ENCODE peak calls at places on chromosomes 6 and 20, in ten cellular contexts. D, P, A, K, B, X, U, V, N and L are unnamed samples.

GRCh38 chr20:13147971-13148370 is 73.1 kb upstream of the ISM1 start:
- DNase-seq in K (no peak), B (no peak), P (no peak), A (no peak), D (no peak), N (no peak), U (no peak), V (no peak), X (no peak), L (peak)

GRCh38 chr20:1633535-1633934 is 13.7 kb upstream of the SIRPB1 start:
- DNase-seq in D (no peak), K (no peak), A (peak), U (peak), N (peak), B (no peak), X (no peak), V (no peak), P (no peak), L (no peak)

GRCh38 chr20:61756446-61756845 is 309.2 kb downstream of the TAF4 start:
- DNase-seq in A (no peak), K (no peak), X (no peak), P (peak), B (no peak), D (no peak), V (no peak), U (no peak), N (no peak), L (no peak)

GRCh38 chr6:5840742-5841141 is 166.0 kb downstream of the NRN1 start:
- DNase-seq in K (no peak), A (no peak), U (no peak), B (no peak), N (no peak), D (no peak), X (no peak), P (no peak), V (no peak), L (no peak)

GRCh38 chr6:135535989-135536414 is 38.5 kb upstream of the AHI1 start:
- DNase-seq in N (peak), K (no peak), V (no peak), A (peak), U (peak), B (no peak), X (peak), D (peak), P (no peak), L (peak)

GRCh38 chr6:3252369-3252768 is 6.4 kb upstream of the PSMG4 start:
- DNase-seq in K (no peak), P (no peak), X (no peak), D (no peak), N (peak), V (peak), A (no peak), U (no peak), B (no peak), L (no peak)

GRCh38 chr20:695165-695866 is 19.7 kb upstream of the SCRT2 start:
- DNase-seq in N (no peak), K (no peak), B (no peak), X (no peak), A (no peak), V (peak), U (no peak), D (peak), P (no peak), L (no peak)

GRCh38 chr6:788058-788457 is 95.1 kb upstream of the EXOC2 start:
- DNase-seq in K (no peak), P (no peak), U (no peak), X (no peak), N (no peak), D (no peak), A (no peak), B (no peak), V (no peak), L (no peak)

GRCh38 chr20:49568491-49569151 is 684 bp upstream of the PTGIS start:
- DNase-seq in N (no peak), A (peak), V (peak), P (no peak), D (no peak), K (no peak), B (peak), U (peak), X (no peak), L (no peak)

GRCh38 chr6:148203970-148204369 is 138.7 kb upstream of the SASH1 start:
- DNase-seq in P (no peak), N (no peak), X (no peak), K (no peak), V (no peak), A (no peak), D (no peak), B (no peak), U (peak), L (peak)

GRCh38 chr6:105994522-105995402 is 91.4 kb upstream of the PRDM1 start:
- DNase-seq in X (peak), N (no peak), P (no peak), A (peak), U (peak), D (peak), B (peak), K (no peak), V (peak), L (peak)

GRCh38 chr6:24469829-24470228 is 19.5 kb downstream of the GPLD1 start:
- DNase-seq in A (no peak), X (no peak), D (no peak), P (no peak), K (no peak), V (no peak), U (no peak), N (no peak), B (no peak), L (no peak)

GRCh38 chr6:75282706-75283105 is 1.9 kb downstream of the TMEM30A start:
- DNase-seq in X (no peak), V (no peak), B (no peak), K (no peak), U (no peak), N (no peak), D (no peak), P (no peak), A (no peak), L (no peak)

GRCh38 chr6:148240463-148240845 is 102.2 kb upstream of the SASH1 start:
- DNase-seq in N (no peak), K (no peak), V (no peak), X (no peak), A (peak), U (peak), D (no peak), B (peak), P (no peak), L (peak)

GRCh38 chr20:15832512-15832911 is 740.7 kb downstream of the KIF16B start:
- DNase-seq in B (no peak), K (no peak), X (no peak), V (no peak), P (no peak), U (no peak), N (no peak), A (no peak), D (no peak), L (no peak)

GRCh38 chr6:68634503-68635411 is at the start of gene ADGRB3:
- DNase-seq in B (peak), A (peak), D (peak), N (peak), P (peak), U (peak), K (no peak), X (no peak), V (peak), L (no peak)

GRCh38 chr6:158143700-158144099 is 24.4 kb downstream of the SERAC1 start:
- DNase-seq in U (peak), B (no peak), K (no peak), V (no peak), P (no peak), A (peak), N (peak), X (no peak), D (no peak), L (no peak)

DNA sequence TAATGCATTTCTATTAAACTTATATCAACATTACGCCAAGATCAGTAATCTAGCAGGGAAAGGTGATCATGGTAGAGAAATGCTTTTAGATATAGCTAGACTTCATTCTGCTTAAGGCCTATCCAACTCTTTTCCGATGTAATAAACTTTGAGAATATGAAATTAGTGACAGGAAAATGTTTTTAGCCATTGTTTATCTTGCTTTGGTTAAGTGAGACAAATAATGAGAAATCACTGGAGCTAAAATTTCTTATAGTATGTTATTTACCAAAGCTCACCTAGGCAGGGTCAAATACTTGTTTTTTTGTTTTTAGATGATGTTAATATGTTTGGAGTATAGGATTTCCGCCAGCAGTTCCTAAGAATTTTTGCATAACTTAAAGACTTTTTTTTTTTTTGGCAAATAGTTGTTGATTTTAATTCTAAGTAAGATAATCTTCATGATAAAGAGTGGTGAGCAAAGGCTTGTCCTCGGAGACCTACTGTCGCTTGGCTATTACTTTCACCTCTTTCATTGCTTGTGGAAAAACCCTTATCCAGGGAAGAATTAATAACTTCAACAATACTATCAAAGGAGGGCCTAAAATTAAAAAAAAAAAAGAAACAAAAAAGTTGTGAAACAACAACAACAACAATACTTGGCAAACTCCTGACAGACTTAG is 98.3 kb downstream of the SOX4 start:
- DNase-seq in P (no peak), D (no peak), B (no peak), V (no peak), N (no peak), A (no peak), U (no peak), K (no peak), X (no peak), L (no peak)
- H3K4me3 ChIP-seq in P (no peak), D (no peak), B (no peak), V (no peak), N (no peak), A (no peak), U (no peak), K (no peak), X (no peak), L (no peak)

DNA sequence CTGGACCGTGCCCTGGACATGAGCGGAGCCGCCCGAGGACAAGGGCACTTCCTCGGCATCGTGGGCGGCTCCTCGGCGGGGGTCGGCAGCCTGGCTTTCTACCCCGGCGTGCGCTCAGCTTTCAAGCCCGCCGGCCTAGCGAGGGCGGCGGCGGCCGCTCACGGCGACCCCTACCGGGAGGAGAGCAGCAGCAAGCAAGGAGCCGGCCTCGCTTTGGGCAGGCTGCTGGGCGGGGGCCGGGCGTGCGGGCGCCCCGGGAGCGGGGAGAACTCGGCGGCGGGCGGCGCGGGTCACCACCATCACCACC is 6.7 kb downstream of the PRDM13 start:
- DNase-seq in V (no peak), D (no peak), B (peak), A (no peak), U (peak), N (no peak), P (no peak), K (no peak), X (no peak), L (no peak)
- TF ChIP-seq CTCF in V (no peak), D (peak), B (peak), A (peak), U (peak), N (no peak), P (no peak), K (no peak), X (peak), L (peak)

GRCh38 chr6:101167638-101168037 is 225.9 kb upstream of the GRIK2 start:
- DNase-seq in N (no peak), X (no peak), B (no peak), A (no peak), P (no peak), V (no peak), U (no peak), D (no peak), K (no peak), L (no peak)
- H3K4me3 ChIP-seq in N (no peak), X (no peak), B (no peak), A (no peak), P (no peak), V (no peak), U (no peak), D (no peak), K (no peak), L (no peak)

GRCh38 chr6:140494321-140495085 is 1120.1 kb upstream of the CITED2 start:
- DNase-seq in V (no peak), A (no peak), K (no peak), X (no peak), P (no peak), B (no peak), N (no peak), D (no peak), U (no peak), L (no peak)
- TF ChIP-seq CTCF in V (no peak), A (no peak), K (no peak), X (no peak), P (no peak), B (no peak), N (no peak), D (no peak), U (no peak), L (no peak)

GRCh38 chr6:156789081-156789943 is 12.1 kb downstream of the ARID1B start:
- DNase-seq in U (no peak), X (no peak), V (no peak), A (no peak), N (no peak), P (no peak), K (no peak), D (no peak), B (no peak), L (no peak)

GRCh38 chr6:156786652-156787051 is 9.5 kb downstream of the ARID1B start:
- DNase-seq in A (no peak), B (no peak), D (no peak), X (no peak), P (no peak), U (no peak), N (no peak), K (no peak), V (no peak), L (no peak)

GRCh38 chr6:156791261-156791850 is 14.2 kb downstream of the ARID1B start:
- DNase-seq in A (peak), P (no peak), U (peak), B (no peak), X (no peak), K (no peak), D (no peak), N (peak), V (no peak), L (no peak)

GRCh38 chr6:156790711-156791110 is 13.5 kb downstream of the ARID1B start:
- DNase-seq in D (no peak), N (no peak), P (no peak), A (no peak), V (no peak), B (no peak), X (no peak), K (no peak), U (no peak), L (no peak)

DNA sequence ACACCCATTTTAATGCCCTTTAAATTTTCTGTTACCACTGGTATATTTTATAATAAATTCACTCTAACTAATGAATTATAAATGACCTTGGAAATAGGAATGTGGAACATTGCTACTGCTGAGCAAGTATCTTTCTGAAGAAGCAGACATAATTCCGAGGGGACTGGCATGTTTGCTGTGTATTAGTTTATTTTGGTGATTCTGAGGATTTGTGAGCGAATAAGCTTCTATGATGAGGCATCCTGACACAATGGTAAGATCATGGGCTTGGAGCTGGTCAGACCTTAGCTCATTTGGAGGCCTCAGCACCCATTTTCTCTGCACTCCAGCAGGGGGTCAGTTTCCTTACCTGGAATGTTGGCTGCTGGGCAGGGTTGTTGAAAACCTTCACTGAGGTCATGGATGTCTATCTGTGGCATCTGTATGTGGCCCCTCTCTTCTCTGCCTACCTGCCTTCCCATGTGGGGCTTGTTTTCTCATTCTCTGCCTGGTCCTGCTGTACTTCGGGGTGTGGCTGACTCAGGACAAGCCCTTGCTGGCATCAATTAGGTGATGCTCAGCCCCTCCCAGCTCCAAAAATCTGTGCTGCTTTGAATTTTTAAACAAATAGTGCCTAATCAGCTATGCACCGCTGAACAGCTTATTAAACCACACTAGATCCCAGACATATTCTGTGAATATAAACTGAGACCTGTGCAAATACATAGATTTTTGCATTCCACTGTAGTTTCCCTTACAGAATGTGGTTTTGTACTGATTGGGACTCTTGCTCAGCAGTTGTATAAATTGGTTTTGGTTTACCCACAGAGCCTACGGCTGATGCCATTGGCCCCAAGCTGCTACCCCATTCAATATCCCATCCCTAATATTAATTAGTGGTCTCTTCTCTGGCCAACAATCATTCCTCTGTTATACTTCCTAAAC is 10.7 kb downstream of the ARID1B start:
- DNase-seq in N (no peak), V (no peak), X (no peak), B (no peak), A (no peak), U (no peak), D (no peak), K (no peak), P (no peak), L (no peak)
- H3K4me3 ChIP-seq in N (no peak), V (no peak), X (no peak), B (no peak), A (no peak), U (no peak), D (no peak), K (no peak), P (no peak), L (no peak)

DNA sequence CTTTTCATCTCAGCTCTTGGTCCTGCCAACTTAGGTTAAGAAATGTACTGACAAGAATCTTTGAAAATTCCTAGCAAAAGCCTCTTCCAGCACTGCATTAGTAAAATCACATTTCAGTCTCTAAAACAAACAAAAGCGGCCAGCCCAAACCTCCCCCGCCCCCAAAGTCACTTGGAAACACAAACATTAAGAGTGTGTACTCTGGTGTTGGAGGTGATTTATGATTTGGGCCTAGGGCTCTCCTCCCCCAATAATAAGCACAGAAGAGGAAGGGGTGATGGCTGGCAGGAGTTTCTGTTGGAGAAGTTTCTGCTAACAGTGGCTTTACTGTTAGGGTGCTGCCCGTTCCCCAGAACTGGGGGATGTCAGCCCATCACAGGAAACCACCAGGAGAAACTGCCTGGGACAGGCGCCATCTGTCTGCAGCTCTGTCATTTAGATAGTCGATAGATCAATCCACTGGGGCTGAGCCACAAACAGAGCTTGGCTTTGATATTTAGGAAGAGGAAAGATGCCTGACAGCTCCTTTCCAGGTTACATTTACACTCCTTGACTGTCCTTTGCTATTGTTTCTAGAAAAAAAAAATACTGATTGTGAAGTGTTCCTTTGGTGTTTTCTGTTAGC is 199.5 kb downstream of the CD83 start:
- DNase-seq in V (no peak), U (no peak), D (peak), X (no peak), A (no peak), N (no peak), K (no peak), P (no peak), B (no peak), L (no peak)
- TF ChIP-seq CTCF in V (no peak), U (no peak), D (peak), X (no peak), A (no peak), N (peak), K (peak), P (no peak), B (no peak), L (no peak)